ENCODE peak calls at places on chromosomes 5 and 9, in six cellular contexts. C is choroid plexus epithelial cell, S is dorsolateral prefrontal cortex, G is fibroblast of lung, Z is fibroblast of pulmonary artery, I is endothelial cell. J is an unnamed sample.

GRCh38 chr9:17414990-17415389 is 163.9 kb upstream of the SH3GL2 start:
- DNase-seq in S (no peak), C (no peak), I (no peak), G (no peak), Z (no peak), J (no peak)

GRCh38 chr5:107570805-107571531 is 99.8 kb downstream of the EFNA5 start:
- DNase-seq in C (peak; percentile 62), I (no peak), Z (peak; percentile 30), S (no peak), G (no peak), J (no peak)

GRCh38 chr5:173517648-173518047 is 98.8 kb downstream of the BOD1 start:
- DNase-seq in S (no peak), Z (no peak), G (no peak), I (no peak), C (no peak), J (no peak)

GRCh38 chr5:176501333-176501732 is 35.9 kb downstream of the RNF44 start:
- DNase-seq in S (no peak), G (peak; percentile 43), Z (peak; percentile 56), I (no peak), C (peak; percentile 88), J (peak; percentile 91)

GRCh38 chr5:7592910-7593309 is 197.0 kb downstream of the ADCY2 start:
- DNase-seq in G (no peak), S (no peak), I (peak; percentile 54), C (no peak), Z (no peak), J (no peak)

GRCh38 chr5:135193213-135194125 is 159.4 kb upstream of the PITX1 start:
- DNase-seq in G (peak; percentile 65), S (no peak), I (no peak), Z (peak; percentile 59), C (peak; percentile 52), J (peak; percentile 77)

GRCh38 chr9:116843863-116844620 is 156.9 kb downstream of the TRIM32 start:
- DNase-seq in G (no peak), S (no peak), I (no peak), C (no peak), Z (no peak), J (no peak)

GRCh38 chr9:5388026-5388806 is 48.5 kb upstream of the RLN1 start:
- DNase-seq in G (peak; percentile 29), I (no peak), Z (peak; percentile 26), S (no peak), C (peak; percentile 75), J (no peak)

GRCh38 chr9:2621678-2622360 is at the start of gene VLDLR:
- DNase-seq in I (peak; percentile 43), G (peak; percentile 25), S (no peak), Z (peak; percentile 19), C (no peak), J (peak; percentile 34)

GRCh38 chr9:2623046-2623865 is 1.7 kb downstream of the VLDLR start:
- DNase-seq in I (peak; percentile 48), G (peak; percentile 59), Z (peak; percentile 62), C (peak; percentile 41), S (peak; percentile 84), J (peak; percentile 83)

GRCh38 chr9:2623866-2624682 is 2.5 kb downstream of the VLDLR start:
- DNase-seq in S (no peak), G (no peak), I (no peak), Z (no peak), C (no peak), J (peak; percentile 9)

GRCh38 chr9:2620876-2621677 is 510 bp upstream of the VLDLR start:
- DNase-seq in I (peak; percentile 75), S (peak; percentile 83), Z (peak; percentile 81), G (peak; percentile 82), C (peak; percentile 70), J (peak; percentile 84)

DNA sequence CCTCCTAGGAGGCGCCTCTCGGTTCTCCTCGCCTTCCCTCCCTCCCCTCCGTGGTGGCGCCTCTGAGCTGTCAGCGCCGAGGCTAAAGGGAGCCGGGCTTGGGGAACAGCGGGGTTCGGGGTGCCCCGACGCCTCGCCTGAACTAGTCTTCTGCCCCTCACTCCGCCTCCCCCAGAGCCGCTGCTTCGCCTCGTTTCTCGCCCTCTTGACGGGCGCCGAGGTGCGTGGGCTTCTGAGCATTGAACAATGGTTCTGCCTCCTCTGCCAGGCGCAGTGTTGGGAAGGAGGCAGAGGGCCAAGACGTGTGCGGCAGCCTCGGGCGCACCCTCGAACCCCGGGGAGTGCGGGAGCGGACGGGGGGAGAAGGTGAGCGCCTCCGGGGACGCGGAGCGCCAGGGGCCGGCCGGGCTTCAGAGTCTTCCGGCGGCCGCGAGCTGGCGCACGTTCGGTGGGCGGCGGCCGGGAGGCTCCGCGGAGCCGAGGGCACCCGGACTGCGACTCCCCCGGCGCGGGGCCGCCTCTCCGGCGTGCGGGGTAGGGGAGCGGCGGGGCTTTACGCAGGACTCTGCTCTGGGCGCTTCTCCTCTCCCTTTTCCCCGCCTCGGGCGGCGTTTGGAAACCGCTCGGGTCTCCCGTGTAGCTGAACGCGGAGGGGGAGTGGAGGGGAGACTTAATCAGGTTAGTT is 916 bp downstream of the VLDLR start:
- DNase-seq in Z (peak; percentile 25), I (peak; percentile 34), G (no peak), C (no peak), S (peak; percentile 71), J (peak; percentile 27)
- TF ChIP-seq CTCF in Z (no peak), I (no peak), G (no peak), C (no peak), S (no peak), J (no peak)

GRCh38 chr5:168642019-168642418 is 62.9 kb upstream of the PANK3 start:
- DNase-seq in Z (no peak), S (no peak), I (no peak), C (no peak), G (no peak), J (no peak)
- TF ChIP-seq CTCF in Z (no peak), S (no peak), I (no peak), C (no peak), G (no peak), J (no peak)

GRCh38 chr5:101590384-101590783 is 687.3 kb upstream of the ST8SIA4 start:
- DNase-seq in I (no peak), G (no peak), S (no peak), Z (no peak), C (no peak), J (no peak)
- TF ChIP-seq CTCF in I (peak; percentile 26), G (no peak), S (peak; percentile 11), Z (no peak), C (peak; percentile 20), J (no peak)

GRCh38 chr9:124122813-124123462 is 111.4 kb downstream of the LHX2 start:
- DNase-seq in C (peak; percentile 61), Z (peak; percentile 46), S (no peak), I (no peak), G (peak; percentile 47), J (peak; percentile 70)
- TF ChIP-seq CTCF in C (peak; percentile 79), Z (peak; percentile 62), S (no peak), I (no peak), G (peak; percentile 50), J (peak; percentile 59)

DNA sequence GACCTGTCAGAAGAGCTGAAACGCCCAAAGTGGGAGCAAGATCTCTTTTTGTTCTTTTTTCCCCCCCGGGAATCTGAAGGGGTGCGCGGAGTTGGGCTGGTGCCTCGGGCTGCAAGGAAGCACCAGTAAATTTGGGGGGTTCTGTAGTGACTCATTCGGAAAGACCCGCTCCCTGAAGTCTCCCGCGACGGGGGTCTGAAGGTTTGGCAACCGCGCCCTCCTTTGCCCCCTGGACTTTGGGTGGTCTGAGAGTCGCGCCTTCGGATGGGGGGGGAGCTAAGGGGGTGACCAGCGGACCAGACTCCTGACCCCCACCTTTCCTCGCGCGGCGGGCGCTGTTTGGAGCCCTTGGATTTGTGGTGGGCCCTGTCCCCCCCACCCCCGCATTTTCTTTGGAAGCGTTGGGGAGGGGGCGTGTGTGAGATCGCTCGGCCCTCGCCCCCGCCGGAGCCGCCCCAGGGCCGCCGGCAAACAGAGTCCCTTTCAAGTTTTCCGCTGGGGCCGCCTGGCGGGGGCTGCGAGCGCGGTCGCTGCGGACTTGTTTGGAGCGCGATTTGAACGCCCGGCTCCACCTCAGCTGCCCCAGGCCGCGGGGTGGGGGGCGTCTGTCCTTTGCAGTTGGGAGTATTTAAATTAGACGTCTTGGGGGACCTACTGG is 2.0 kb downstream of the CXXC5 start:
- DNase-seq in S (peak; percentile 73), Z (no peak), I (peak; percentile 73), G (no peak), C (no peak), J (no peak)
- TF ChIP-seq CTCF in S (peak; percentile 56), Z (peak; percentile 3), I (peak; percentile 48), G (peak; percentile 23), C (peak; percentile 48), J (peak; percentile 54)

DNA sequence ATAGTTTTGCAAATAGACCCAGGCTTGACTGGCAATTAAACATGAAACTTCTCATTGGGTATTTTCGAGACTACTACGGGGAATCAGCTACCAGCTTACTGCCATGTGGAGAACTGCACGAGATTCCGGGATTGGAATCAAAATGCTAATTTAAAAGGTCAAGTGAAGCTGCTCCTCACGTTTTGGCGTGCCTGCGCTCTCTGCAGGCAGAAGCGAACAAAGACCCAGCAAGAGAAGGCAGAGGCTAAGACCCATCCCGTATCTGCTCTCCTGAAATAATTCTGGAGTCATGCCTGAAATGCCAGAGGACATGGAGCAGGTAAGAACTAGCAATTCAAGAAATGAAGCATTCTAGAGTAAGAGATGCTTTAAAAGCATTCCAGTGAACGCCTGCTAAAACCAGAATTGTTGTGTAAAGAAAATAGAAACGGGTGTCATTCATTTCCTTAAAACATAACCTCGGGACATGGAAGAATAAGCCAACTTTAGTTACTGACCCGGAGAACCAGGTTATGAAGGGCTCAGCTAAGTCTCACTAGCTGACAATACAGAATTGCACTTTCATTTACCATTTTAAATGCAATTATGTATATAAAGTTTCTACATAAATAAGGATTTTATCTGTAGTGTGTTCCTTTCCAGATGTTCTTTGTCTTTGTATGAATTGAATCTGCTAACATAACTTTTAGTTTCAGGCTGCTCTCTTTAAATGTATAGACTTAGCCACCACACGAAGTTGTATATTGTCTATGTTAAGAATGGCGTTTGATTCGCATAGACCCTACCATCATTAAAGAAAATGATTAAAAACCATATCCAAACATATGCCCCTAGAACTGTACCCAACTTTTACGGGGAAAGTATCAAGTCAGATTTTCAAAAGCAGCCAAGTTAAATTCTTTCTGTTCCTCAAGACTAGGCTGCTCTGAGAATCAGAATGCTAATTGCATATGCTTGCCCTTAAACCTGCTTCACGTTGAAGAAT is 2.0 kb upstream of the MAT2B start:
- DNase-seq in G (peak; percentile 94), C (peak; percentile 82), Z (peak; percentile 84), S (no peak), I (peak; percentile 51), J (peak; percentile 87)
- TF ChIP-seq CTCF in G (peak; percentile 41), C (peak; percentile 59), Z (peak; percentile 48), S (peak; percentile 60), I (no peak), J (peak; percentile 46)

DNA sequence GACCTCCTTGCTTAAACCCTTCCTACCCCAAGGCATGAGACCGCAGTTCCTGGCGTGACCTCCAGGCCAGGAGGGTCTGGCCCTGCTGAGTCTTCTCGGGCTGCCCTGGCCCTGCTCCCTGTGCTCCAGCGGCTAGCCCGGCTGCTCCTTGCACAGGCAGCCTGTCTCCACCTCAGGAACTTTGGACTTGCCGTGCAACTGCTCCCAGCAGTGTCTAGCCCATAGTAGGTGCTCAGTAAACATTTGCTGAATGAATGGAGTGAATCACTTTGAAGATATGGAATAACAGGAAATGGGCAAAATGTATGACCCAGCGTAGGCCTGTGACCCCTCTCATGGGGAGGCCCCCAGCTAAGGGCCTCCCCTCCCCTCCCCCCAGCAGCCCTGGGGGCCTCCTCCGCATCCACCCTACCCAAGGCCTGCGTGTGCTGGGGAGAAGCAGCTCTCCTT is 127.1 kb downstream of the ZNF354C start:
- DNase-seq in Z (no peak), C (no peak), S (no peak), I (no peak), G (no peak), J (no peak)
- TF ChIP-seq CTCF in Z (peak; percentile 28), C (peak; percentile 20), S (no peak), I (peak; percentile 40), G (no peak), J (peak; percentile 47)